ENCODE peak calls at places on chromosome 14, in four cellular contexts. S is HL-60, W is GM12878, Y is GM12891. M is an unnamed sample.

GRCh38 chr14:66955159-66955558 is 234.1 kb upstream of the GARIN2 start:
- DNase-seq in S (no peak), W (no peak), Y (no peak), M (no peak)

GRCh38 chr14:59566725-59567124 is 9.9 kb downstream of the CCDC175 start:
- DNase-seq in S (no peak), Y (no peak), W (no peak), M (no peak)

GRCh38 chr14:78153069-78153351 is 17.2 kb upstream of the NRXN3 start:
- DNase-seq in S (no peak), W (no peak), Y (no peak), M (no peak)

GRCh38 chr14:104954746-104955395 is 23.3 kb downstream of the AHNAK2 start:
- DNase-seq in Y (no peak), S (no peak), W (no peak), M (no peak)

GRCh38 chr14:68365228-68365627 is 427.6 kb downstream of the ZFP36L1 start:
- DNase-seq in Y (no peak), S (no peak), W (no peak), M (no peak)

GRCh38 chr14:70856851-70857498 is 47.7 kb upstream of the MAP3K9 start:
- DNase-seq in W (no peak), Y (no peak), S (no peak), M (no peak)

GRCh38 chr14:90593254-90594040 is 196.6 kb downstream of the CALM1 start:
- DNase-seq in S (no peak), W (no peak), Y (no peak), M (no peak)

GRCh38 chr14:75283162-75283883 is 4.7 kb downstream of the FOS start:
- DNase-seq in Y (no peak), S (peak), W (no peak), M (no peak)

GRCh38 chr14:74804219-74804825 is 41.2 kb downstream of the YLPM1 start:
- DNase-seq in Y (peak), W (no peak), S (peak), M (peak)

GRCh38 chr14:76077340-76077739 is 74.4 kb upstream of the GPATCH2L start:
- DNase-seq in S (no peak), W (no peak), Y (no peak), M (no peak)

GRCh38 chr14:78448483-78449094 is 278.4 kb downstream of the NRXN3 start:
- DNase-seq in S (peak), W (peak), Y (peak), M (peak)

GRCh38 chr14:74504874-74505617 is 11.5 kb downstream of the ISCA2 start:
- DNase-seq in S (no peak), W (no peak), Y (no peak), M (no peak)

GRCh38 chr14:92040431-92041040 is 677 bp upstream of the TRIP11 start:
- DNase-seq in W (peak), Y (no peak), S (peak), M (no peak)

GRCh38 chr14:105098316-105098715 is 33.1 kb upstream of the GPR132 start:
- DNase-seq in W (no peak), S (no peak), Y (no peak), M (no peak)

GRCh38 chr14:25111061-25111601 is 61.2 kb upstream of the STXBP6 start:
- DNase-seq in S (no peak), W (no peak), Y (no peak), M (no peak)

GRCh38 chr14:103501041-103501870 is 21.4 kb downstream of the CKB start:
- DNase-seq in Y (no peak), W (no peak), S (no peak), M (no peak)

GRCh38 chr14:103501921-103502669 is 20.5 kb downstream of the CKB start:
- DNase-seq in W (no peak), Y (no peak), S (no peak), M (no peak)

GRCh38 chr14:103502877-103503276 is 19.8 kb downstream of the CKB start:
- DNase-seq in Y (no peak), S (no peak), W (no peak), M (no peak)

GRCh38 chr14:103499709-103500108 is 22.9 kb downstream of the CKB start:
- DNase-seq in S (no peak), W (no peak), Y (no peak), M (no peak)

GRCh38 chr14:103500148-103500990 is 22.3 kb downstream of the CKB start:
- DNase-seq in W (no peak), Y (no peak), S (peak), M (peak)
- TF ChIP-seq POLR2AphosphoS5 in W (no peak), Y (no peak), S (no peak), M (no peak)

GRCh38 chr14:50344831-50345563 is 32.9 kb downstream of the DMAC2L start:
- DNase-seq in W (no peak), S (no peak), Y (no peak), M (no peak)
- TF ChIP-seq SPI1 in W (no peak), S (no peak), Y (no peak), M (no peak)

DNA sequence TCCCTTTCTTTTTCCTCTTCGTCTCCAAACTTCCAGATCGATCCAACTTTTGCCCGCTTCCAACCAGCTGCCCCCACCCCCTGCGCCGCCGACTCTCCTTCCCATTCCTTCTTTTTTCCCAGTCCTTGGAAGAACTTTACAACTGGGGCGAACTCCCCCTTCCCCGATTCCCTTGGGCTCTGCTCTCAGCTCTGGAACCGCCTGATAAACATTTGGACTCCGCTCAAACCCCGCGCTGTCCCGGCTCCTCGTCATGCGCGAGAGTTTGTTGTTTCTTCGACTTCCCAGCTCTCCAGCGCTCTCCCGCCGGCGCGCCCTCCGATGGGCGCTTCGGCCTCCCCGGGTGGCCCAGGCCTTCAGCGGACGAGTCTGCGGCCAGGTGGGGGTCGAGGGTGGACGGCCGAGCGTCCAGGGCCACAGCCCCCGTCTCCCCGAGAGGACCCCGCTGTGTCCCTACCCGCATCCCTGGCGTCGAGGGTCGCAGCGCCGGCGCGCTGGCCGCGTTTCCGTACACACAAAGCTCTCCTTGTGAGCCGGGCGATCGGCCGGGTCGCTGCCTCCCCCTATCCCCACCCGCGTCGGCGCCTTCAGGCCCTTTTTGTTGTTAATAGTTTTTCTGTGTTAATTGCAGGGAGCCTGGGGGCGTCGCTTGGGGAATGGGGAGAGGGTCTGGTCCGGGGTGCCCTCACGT is 819 bp downstream of the MMP14 start:
- DNase-seq in Y (no peak), S (no peak), W (no peak), M (no peak)
- TF ChIP-seq POLR2AphosphoS5 in Y (no peak), S (no peak), W (no peak), M (no peak)

DNA sequence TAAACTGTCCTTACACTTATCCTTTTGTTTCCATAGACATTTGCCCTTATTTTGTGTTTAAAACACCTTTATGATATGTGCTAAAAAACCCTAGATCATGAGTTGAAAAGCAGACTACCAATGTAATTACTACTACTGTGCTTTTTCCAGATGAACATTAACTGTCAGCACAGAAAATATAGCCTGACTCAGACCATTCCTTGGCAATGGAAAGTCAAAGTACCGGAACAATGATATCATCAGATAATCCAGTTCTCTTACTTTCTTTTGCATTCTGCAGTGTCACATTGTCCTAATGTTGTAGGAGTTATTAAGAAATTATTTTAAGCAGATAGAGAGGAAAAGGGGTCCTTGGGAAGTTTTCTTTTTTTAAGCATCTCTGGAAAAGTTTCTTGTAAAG is 1189.0 kb upstream of the FLRT2 start:
- DNase-seq in Y (no peak), W (no peak), S (no peak), M (no peak)
- TF ChIP-seq SPI1 in Y (no peak), W (no peak), S (no peak), M (no peak)

M was measured in K562.